ENCODE peak calls at places on chromosomes 6 and 20, in eight cellular contexts. One of them, this sample, is unnamed.

GRCh38 chr6:120557554-120557953 is 776.7 kb downstream of the TBC1D32 start:
- DNase-seq in GDM1: no peak
- DNase-seq in activated CD8-positive, alpha-beta memory T cell treated with anti-CD3 and anti-CD28 coated beads, Interleukin-2, amount 50 U/mL, for 48 hours: no peak
- DNase-seq in left cardiac atrium: no peak
- DNase-seq in NCI-H510A treated with DMSO at 0.1 percent for 48 hours: no peak
- DNase-seq in NAMALWA: no peak
- DNase-seq in aorta: no peak
- DNase-seq in small intestine: no peak
- DNase-seq in this sample: no peak

GRCh38 chr20:23393999-23394775 is 27.1 kb downstream of the NAPB start:
- DNase-seq in aorta: no peak
- DNase-seq in activated CD8-positive, alpha-beta memory T cell treated with anti-CD3 and anti-CD28 coated beads, Interleukin-2, amount 50 U/mL, for 48 hours: no peak
- DNase-seq in NAMALWA: no peak
- DNase-seq in small intestine: no peak
- DNase-seq in left cardiac atrium: no peak
- DNase-seq in GDM1: no peak
- DNase-seq in NCI-H510A treated with DMSO at 0.1 percent for 48 hours: no peak
- DNase-seq in this sample: no peak

GRCh38 chr20:61666471-61666832 is 399.2 kb downstream of the TAF4 start:
- DNase-seq in left cardiac atrium: peak; percentile 12
- DNase-seq in NAMALWA: no peak
- DNase-seq in aorta: peak; percentile 25
- DNase-seq in activated CD8-positive, alpha-beta memory T cell treated with anti-CD3 and anti-CD28 coated beads, Interleukin-2, amount 50 U/mL, for 48 hours: no peak
- DNase-seq in GDM1: no peak
- DNase-seq in NCI-H510A treated with DMSO at 0.1 percent for 48 hours: no peak
- DNase-seq in small intestine: no peak
- DNase-seq in this sample: no peak

GRCh38 chr6:158509465-158509864 is 50.4 kb upstream of the TMEM181 start:
- DNase-seq in NAMALWA: no peak
- DNase-seq in activated CD8-positive, alpha-beta memory T cell treated with anti-CD3 and anti-CD28 coated beads, Interleukin-2, amount 50 U/mL, for 48 hours: no peak
- DNase-seq in GDM1: no peak
- DNase-seq in left cardiac atrium: no peak
- DNase-seq in NCI-H510A treated with DMSO at 0.1 percent for 48 hours: no peak
- DNase-seq in small intestine: no peak
- DNase-seq in aorta: no peak
- DNase-seq in this sample: no peak

GRCh38 chr6:7238526-7238899 is 74.5 kb downstream of the SSR1 start:
- DNase-seq in aorta: no peak
- DNase-seq in NAMALWA: no peak
- DNase-seq in small intestine: no peak
- DNase-seq in GDM1: no peak
- DNase-seq in activated CD8-positive, alpha-beta memory T cell treated with anti-CD3 and anti-CD28 coated beads, Interleukin-2, amount 50 U/mL, for 48 hours: no peak
- DNase-seq in NCI-H510A treated with DMSO at 0.1 percent for 48 hours: no peak
- DNase-seq in left cardiac atrium: no peak
- DNase-seq in this sample: no peak

GRCh38 chr6:168007592-168008338 is 10.3 kb downstream of the KIF25 start:
- DNase-seq in NCI-H510A treated with DMSO at 0.1 percent for 48 hours: no peak
- DNase-seq in small intestine: no peak
- DNase-seq in activated CD8-positive, alpha-beta memory T cell treated with anti-CD3 and anti-CD28 coated beads, Interleukin-2, amount 50 U/mL, for 48 hours: no peak
- DNase-seq in aorta: peak; percentile 65
- DNase-seq in left cardiac atrium: no peak
- DNase-seq in NAMALWA: no peak
- DNase-seq in GDM1: no peak
- DNase-seq in this sample: no peak

GRCh38 chr20:50092436-50092835 is 20.5 kb downstream of the UBE2V1 start:
- DNase-seq in NAMALWA: no peak
- DNase-seq in small intestine: no peak
- DNase-seq in GDM1: no peak
- DNase-seq in left cardiac atrium: no peak
- DNase-seq in NCI-H510A treated with DMSO at 0.1 percent for 48 hours: no peak
- DNase-seq in activated CD8-positive, alpha-beta memory T cell treated with anti-CD3 and anti-CD28 coated beads, Interleukin-2, amount 50 U/mL, for 48 hours: no peak
- DNase-seq in aorta: no peak
- DNase-seq in this sample: no peak

GRCh38 chr6:88561034-88561973 is 395.2 kb upstream of the CNR1 start:
- DNase-seq in GDM1: no peak
- DNase-seq in small intestine: no peak
- DNase-seq in activated CD8-positive, alpha-beta memory T cell treated with anti-CD3 and anti-CD28 coated beads, Interleukin-2, amount 50 U/mL, for 48 hours: no peak
- DNase-seq in aorta: no peak
- DNase-seq in NCI-H510A treated with DMSO at 0.1 percent for 48 hours: no peak
- DNase-seq in left cardiac atrium: no peak
- DNase-seq in NAMALWA: no peak
- DNase-seq in this sample: no peak

GRCh38 chr20:19908586-19908985 is 108.6 kb upstream of the NAA20 start:
- DNase-seq in left cardiac atrium: no peak
- DNase-seq in NCI-H510A treated with DMSO at 0.1 percent for 48 hours: no peak
- DNase-seq in activated CD8-positive, alpha-beta memory T cell treated with anti-CD3 and anti-CD28 coated beads, Interleukin-2, amount 50 U/mL, for 48 hours: no peak
- DNase-seq in aorta: no peak
- DNase-seq in GDM1: no peak
- DNase-seq in NAMALWA: no peak
- DNase-seq in small intestine: no peak
- DNase-seq in this sample: no peak

GRCh38 chr6:6612308-6612707 is 23.8 kb downstream of the LY86 start:
- DNase-seq in aorta: no peak
- DNase-seq in NCI-H510A treated with DMSO at 0.1 percent for 48 hours: no peak
- DNase-seq in left cardiac atrium: no peak
- DNase-seq in GDM1: no peak
- DNase-seq in activated CD8-positive, alpha-beta memory T cell treated with anti-CD3 and anti-CD28 coated beads, Interleukin-2, amount 50 U/mL, for 48 hours: no peak
- DNase-seq in NAMALWA: peak; percentile 21
- DNase-seq in small intestine: no peak
- DNase-seq in this sample: no peak

GRCh38 chr6:130885392-130886192 is 58.4 kb downstream of the SMLR1 start:
- DNase-seq in NAMALWA: peak; percentile 87
- DNase-seq in activated CD8-positive, alpha-beta memory T cell treated with anti-CD3 and anti-CD28 coated beads, Interleukin-2, amount 50 U/mL, for 48 hours: peak; percentile 70
- DNase-seq in GDM1: peak; percentile 48
- DNase-seq in NCI-H510A treated with DMSO at 0.1 percent for 48 hours: peak; percentile 23
- DNase-seq in left cardiac atrium: peak; percentile 51
- DNase-seq in aorta: no peak
- DNase-seq in small intestine: peak; percentile 83
- DNase-seq in this sample: peak; percentile 2

GRCh38 chr20:46128310-46129151 is 10.4 kb downstream of the CD40 start:
- DNase-seq in small intestine: no peak
- DNase-seq in activated CD8-positive, alpha-beta memory T cell treated with anti-CD3 and anti-CD28 coated beads, Interleukin-2, amount 50 U/mL, for 48 hours: no peak
- DNase-seq in NCI-H510A treated with DMSO at 0.1 percent for 48 hours: peak; percentile 20
- DNase-seq in GDM1: no peak
- DNase-seq in left cardiac atrium: peak; percentile 50
- DNase-seq in NAMALWA: no peak
- DNase-seq in aorta: peak; percentile 78
- DNase-seq in this sample: no peak

GRCh38 chr6:92777146-92777740 is 642.1 kb downstream of the EPHA7 start:
- DNase-seq in left cardiac atrium: no peak
- DNase-seq in small intestine: peak; percentile 37
- DNase-seq in activated CD8-positive, alpha-beta memory T cell treated with anti-CD3 and anti-CD28 coated beads, Interleukin-2, amount 50 U/mL, for 48 hours: no peak
- DNase-seq in aorta: no peak
- DNase-seq in NCI-H510A treated with DMSO at 0.1 percent for 48 hours: peak; percentile 50
- DNase-seq in NAMALWA: peak; percentile 72
- DNase-seq in GDM1: no peak
- DNase-seq in this sample: peak; percentile 4

GRCh38 chr20:50395258-50395729 is 114.9 kb upstream of the PTPN1 start:
- DNase-seq in GDM1: no peak
- DNase-seq in NAMALWA: no peak
- DNase-seq in aorta: peak; percentile 94
- DNase-seq in activated CD8-positive, alpha-beta memory T cell treated with anti-CD3 and anti-CD28 coated beads, Interleukin-2, amount 50 U/mL, for 48 hours: no peak
- DNase-seq in NCI-H510A treated with DMSO at 0.1 percent for 48 hours: no peak
- DNase-seq in left cardiac atrium: peak; percentile 87
- DNase-seq in small intestine: no peak
- DNase-seq in this sample: no peak

GRCh38 chr6:166771701-166772100 is 144.7 kb upstream of the RPS6KA2 start:
- DNase-seq in left cardiac atrium: no peak
- DNase-seq in GDM1: no peak
- DNase-seq in NCI-H510A treated with DMSO at 0.1 percent for 48 hours: no peak
- DNase-seq in activated CD8-positive, alpha-beta memory T cell treated with anti-CD3 and anti-CD28 coated beads, Interleukin-2, amount 50 U/mL, for 48 hours: peak; percentile 38
- DNase-seq in aorta: peak; percentile 53
- DNase-seq in NAMALWA: no peak
- DNase-seq in small intestine: no peak
- DNase-seq in this sample: no peak

GRCh38 chr6:29834564-29835436 is 7.2 kb downstream of the HLA-G start:
- DNase-seq in small intestine: no peak
- DNase-seq in left cardiac atrium: peak; percentile 42
- DNase-seq in aorta: peak; percentile 84
- DNase-seq in activated CD8-positive, alpha-beta memory T cell treated with anti-CD3 and anti-CD28 coated beads, Interleukin-2, amount 50 U/mL, for 48 hours: peak; percentile 87
- DNase-seq in GDM1: no peak
- DNase-seq in NAMALWA: peak; percentile 47
- DNase-seq in NCI-H510A treated with DMSO at 0.1 percent for 48 hours: no peak
- DNase-seq in this sample: no peak

GRCh38 chr6:89368107-89368506 is 15.6 kb upstream of the UBE2J1 start:
- DNase-seq in activated CD8-positive, alpha-beta memory T cell treated with anti-CD3 and anti-CD28 coated beads, Interleukin-2, amount 50 U/mL, for 48 hours: peak; percentile 82
- DNase-seq in small intestine: peak; percentile 56
- DNase-seq in left cardiac atrium: peak; percentile 66
- DNase-seq in aorta: peak; percentile 85
- DNase-seq in GDM1: no peak
- DNase-seq in NAMALWA: peak; percentile 68
- DNase-seq in NCI-H510A treated with DMSO at 0.1 percent for 48 hours: peak; percentile 8
- DNase-seq in this sample: no peak

GRCh38 chr6:140018588-140018987 is 644.1 kb upstream of the CITED2 start:
- DNase-seq in aorta: no peak
- DNase-seq in small intestine: peak; percentile 80
- DNase-seq in NAMALWA: no peak
- DNase-seq in left cardiac atrium: no peak
- DNase-seq in NCI-H510A treated with DMSO at 0.1 percent for 48 hours: no peak
- DNase-seq in GDM1: no peak
- DNase-seq in activated CD8-positive, alpha-beta memory T cell treated with anti-CD3 and anti-CD28 coated beads, Interleukin-2, amount 50 U/mL, for 48 hours: no peak
- DNase-seq in this sample: no peak

GRCh38 chr6:111418971-111419693 is 63.9 kb downstream of the REV3L start:
- DNase-seq in GDM1: no peak
- DNase-seq in NAMALWA: no peak
- DNase-seq in activated CD8-positive, alpha-beta memory T cell treated with anti-CD3 and anti-CD28 coated beads, Interleukin-2, amount 50 U/mL, for 48 hours: no peak
- DNase-seq in NCI-H510A treated with DMSO at 0.1 percent for 48 hours: no peak
- DNase-seq in aorta: no peak
- DNase-seq in small intestine: no peak
- DNase-seq in left cardiac atrium: no peak
- DNase-seq in this sample: no peak

This sample was measured in SIG-M5.